ENCODE peak calls at places on chromosomes 13 and 19, in eight cellular contexts. F is T1000, B is mucosa of descending colon, O is fibroblast of the conjunctiva, J is C1 segment of cervical spinal cord, M is H9, D is NCI-H1436, R is ELR. U is an unnamed sample.

GRCh38 chr13:111625526-111626315 is 305.3 kb downstream of the TEX29 start:
- DNase-seq in F (no peak), B (no peak), O (no peak), J (no peak), M (peak), D (no peak), R (no peak), U (no peak)

GRCh38 chr19:15448778-15449619 is 757 bp downstream of the WIZ start:
- DNase-seq in F (no peak), B (no peak), O (no peak), J (no peak), M (no peak), D (no peak), R (peak), U (no peak)

GRCh38 chr13:82878536-82878935 is 1003.7 kb downstream of the SLITRK1 start:
- DNase-seq in F (no peak), B (no peak), O (no peak), J (no peak), M (no peak), D (peak), R (peak), U (no peak)

GRCh38 chr19:48415395-48415794 is 21.9 kb downstream of the GRIN2D start:
- DNase-seq in F (no peak), B (peak), O (no peak), J (no peak), M (peak), D (peak), R (peak), U (peak)

GRCh38 chr19:6887326-6887725 is at the start of gene ADGRE1:
- DNase-seq in F (no peak), B (no peak), O (no peak), J (no peak), M (no peak), D (no peak), R (no peak), U (no peak)

GRCh38 chr13:36724141-36724540 is 50.3 kb downstream of the SERTM1 start:
- DNase-seq in F (no peak), B (no peak), O (no peak), J (no peak), M (no peak), D (no peak), R (no peak), U (no peak)

GRCh38 chr19:35006342-35006998 is 6.3 kb downstream of the GRAMD1A start:
- DNase-seq in F (peak), B (peak), O (no peak), J (no peak), M (no peak), D (no peak), R (peak), U (no peak)

GRCh38 chr19:46925548-46925950 is 64.8 kb downstream of the ARHGAP35 start:
- DNase-seq in F (no peak), B (no peak), O (no peak), J (no peak), M (no peak), D (no peak), R (peak), U (no peak)

GRCh38 chr19:12665646-12666304 is 767 bp downstream of the MAN2B1 start:
- DNase-seq in F (no peak), B (peak), O (no peak), J (no peak), M (no peak), D (no peak), R (peak), U (no peak)

GRCh38 chr13:67120872-67121531 is 109.1 kb downstream of the PCDH9 start:
- DNase-seq in F (no peak), B (no peak), O (peak), J (no peak), M (no peak), D (no peak), R (peak), U (no peak)